ENCODE peak calls at places on chromosomes 16 and 17, in nine cellular contexts. L is stimulated activated CD4-positive, alpha-beta T cell treated with anti-CD3 and anti-CD28 coated beads, Interleukin-15, amount 100 ng/mL, for 1 hour; I is GM03348; G is lung; Q is EL; R is fibroblast of the conjunctiva; K is SK-N-SH; J is stomach; P is astrocyte of the cerebellum. U is an unnamed sample.

GRCh38 chr17:75842411-75842810 is 1.8 kb downstream of the UNC13D start:
- DNase-seq in L (no peak), Q (no peak), P (no peak), J (no peak), I (no peak), R (no peak), K (no peak), G (no peak), U (no peak)

GRCh38 chr17:8484465-8484864 is 48.8 kb downstream of the NDEL1 start:
- DNase-seq in P (no peak), R (no peak), G (no peak), K (no peak), L (no peak), Q (no peak), I (no peak), J (no peak), U (no peak)

GRCh38 chr17:75457047-75457654 is 716 bp downstream of the TMEM94 start:
- DNase-seq in Q (peak), I (peak), R (peak), K (peak), G (no peak), J (peak), P (no peak), L (peak), U (no peak)

GRCh38 chr17:71203953-71204352 is 916.9 kb upstream of the SOX9 start:
- DNase-seq in P (no peak), G (no peak), Q (peak), J (no peak), L (no peak), K (no peak), I (no peak), R (no peak), U (no peak)

GRCh38 chr17:73163043-73163442 is 1.8 kb upstream of the SSTR2 start:
- DNase-seq in Q (no peak), G (no peak), I (no peak), J (no peak), L (no peak), R (no peak), P (no peak), K (no peak), U (no peak)

GRCh38 chr16:70715113-70715711 is 29.4 kb upstream of the MTSS2 start:
- DNase-seq in I (peak), J (peak), G (peak), P (no peak), R (peak), Q (peak), L (no peak), K (peak), U (peak)

GRCh38 chr16:53506254-53506653 is 3.2 kb upstream of the AKTIP start:
- DNase-seq in I (no peak), J (no peak), P (no peak), Q (no peak), K (no peak), G (no peak), R (no peak), L (no peak), U (no peak)

GRCh38 chr17:55540414-55541091 is 29.3 kb upstream of the SMIM36 start:
- DNase-seq in I (peak), K (no peak), Q (peak), R (peak), L (no peak), J (no peak), P (no peak), G (no peak), U (no peak)

GRCh38 chr16:55527885-55528284 is 19.0 kb downstream of the LPCAT2 start:
- DNase-seq in G (no peak), J (no peak), Q (no peak), L (no peak), P (no peak), I (no peak), R (no peak), K (no peak), U (no peak)

GRCh38 chr17:38563362-38564253 is 42.1 kb downstream of the SRCIN1 start:
- DNase-seq in R (no peak), I (no peak), J (no peak), G (no peak), K (no peak), P (no peak), Q (no peak), L (no peak), U (no peak)

GRCh38 chr16:63925221-63925620 is 1196.6 kb downstream of the CDH11 start:
- DNase-seq in K (no peak), G (no peak), P (no peak), I (no peak), L (no peak), J (no peak), R (no peak), Q (no peak), U (no peak)

GRCh38 chr17:48678141-48678971 is 44.0 kb downstream of the PRAC1 start:
- DNase-seq in I (peak), P (no peak), K (peak), L (peak), J (peak), Q (peak), R (peak), G (peak), U (peak)

GRCh38 chr17:35063514-35064223 is at the start of gene RFFL:
- DNase-seq in L (peak), G (peak), I (peak), J (peak), P (peak), K (peak), Q (peak), R (peak), U (peak)

GRCh38 chr16:17301593-17302135 is 169.1 kb downstream of the XYLT1 start:
- DNase-seq in G (no peak), I (no peak), K (no peak), R (no peak), Q (no peak), P (no peak), L (no peak), J (peak), U (no peak)

GRCh38 chr17:34275881-34276280 is 5.9 kb downstream of the CCL7 start:
- DNase-seq in G (no peak), P (peak), K (no peak), Q (peak), I (peak), L (no peak), R (peak), J (no peak), U (no peak)

GRCh38 chr17:27929990-27930389 is 36.8 kb upstream of the LYRM9 start:
- DNase-seq in J (no peak), G (no peak), I (no peak), P (no peak), R (no peak), L (no peak), Q (peak), K (no peak), U (no peak)

GRCh38 chr17:72421128-72422092 is 300.6 kb downstream of the SOX9 start:
- DNase-seq in P (peak), Q (peak), G (peak), J (peak), R (peak), K (no peak), I (peak), L (no peak), U (peak)

GRCh38 chr16:9258423-9259051 is 167.1 kb downstream of the HAPSTR1 start:
- DNase-seq in J (no peak), Q (peak), K (peak), L (no peak), P (no peak), G (peak), R (peak), I (peak), U (peak)

GRCh38 chr17:76487451-76488192 is 13.6 kb downstream of the RHBDF2 start:
- DNase-seq in L (no peak), Q (no peak), G (no peak), K (no peak), I (no peak), P (no peak), J (no peak), R (no peak), U (no peak)

GRCh38 chr16:30166202-30166902 is 17.1 kb upstream of the CORO1A start:
- DNase-seq in I (no peak), L (no peak), P (no peak), Q (no peak), R (no peak), K (no peak), G (no peak), J (no peak), U (no peak)

GRCh38 chr16:67248401-67249177 is at the start of gene SLC9A5:
- DNase-seq in R (no peak), Q (peak), K (peak), J (no peak), L (no peak), P (no peak), I (peak), G (no peak), U (no peak)

GRCh38 chr16:12988071-12988470 is 86.7 kb downstream of the SHISA9 start:
- DNase-seq in J (no peak), R (no peak), I (no peak), Q (no peak), K (no peak), L (no peak), P (no peak), G (no peak), U (no peak)

GRCh38 chr16:14321542-14321941 is 250.4 kb downstream of the MRTFB start:
- DNase-seq in I (no peak), J (no peak), K (peak), P (no peak), L (no peak), Q (no peak), G (no peak), R (no peak), U (no peak)

GRCh38 chr17:38789185-38789584 is 10.2 kb downstream of the PIP4K2B start:
- DNase-seq in L (no peak), R (peak), J (no peak), Q (peak), G (no peak), P (no peak), K (peak), I (peak), U (no peak)

U was measured in prostate gland.